ENCODE peak calls at places on chromosomes 11 and 22, in four cellular contexts. Y, S, J and O are unnamed samples. For H3K4me1, the result is how much of the 10 kb centered on the place peaks cover.

GRCh38 chr22:23500508-23501208 is 79.4 kb downstream of the IGLL1 start:
- DNase-seq in J (no peak), S (no peak), Y (no peak), O (no peak)

GRCh38 chr11:43942651-43943356 is 367 bp downstream of the C11orf96 start:
- DNase-seq in J (peak), S (peak), Y (peak), O (no peak)

GRCh38 chr11:121892863-121893262 is 223.2 kb downstream of the BLID start:
- DNase-seq in S (no peak), J (peak), Y (no peak), O (no peak)

GRCh38 chr11:27150098-27150497 is 109.5 kb downstream of the BBOX1 start:
- DNase-seq in J (no peak), Y (no peak), S (no peak), O (no peak)

GRCh38 chr11:125938418-125938817 is 7.4 kb upstream of the VSIG10L2 start:
- DNase-seq in S (no peak), J (no peak), Y (no peak), O (peak)

GRCh38 chr22:19955241-19956128 is 13.9 kb upstream of the TXNRD2 start:
- DNase-seq in J (no peak), S (peak), Y (no peak), O (no peak)

GRCh38 chr22:40265783-40266182 is 80.5 kb upstream of the ADSL start:
- DNase-seq in S (no peak), J (no peak), Y (no peak), O (no peak)

GRCh38 chr22:23093090-23093788 is 22.9 kb downstream of the GNAZ start:
- DNase-seq in Y (no peak), J (no peak), S (no peak), O (no peak)

GRCh38 chr22:28801845-28802594 is 1.7 kb upstream of the XBP1 start:
- DNase-seq in J (no peak), S (no peak), Y (no peak), O (peak)

GRCh38 chr11:123195182-123196059 is at the start of gene CLMP:
- DNase-seq in S (peak), J (peak), Y (no peak), O (no peak)

GRCh38 chr22:17198188-17199130 is 20.8 kb downstream of the ADA2 start:
- DNase-seq in J (no peak), S (peak), Y (no peak), O (no peak)

GRCh38 chr11:32365192-32365591 is 70.1 kb downstream of the WT1 start:
- DNase-seq in J (no peak), S (no peak), Y (no peak), O (no peak)

GRCh38 chr22:50530280-50530856 is 556 bp upstream of the TYMP start:
- DNase-seq in S (peak), J (peak), Y (peak), O (peak)

GRCh38 chr11:7246179-7246578 is 5.5 kb upstream of the SYT9 start:
- DNase-seq in S (no peak), Y (peak), J (no peak), O (no peak)

GRCh38 chr11:64290894-64291745 is at the start of gene KCNK4:
- DNase-seq in S (no peak), Y (no peak), J (no peak), O (no peak)

GRCh38 chr11:86099727-86100320 is 30.9 kb upstream of the PICALM start:
- DNase-seq in J (peak), Y (peak), S (no peak), O (no peak)

GRCh38 chr22:37276771-37277170 is 5.5 kb upstream of the CYTH4 start:
- DNase-seq in J (peak), Y (no peak), S (no peak), O (no peak)

GRCh38 chr11:34149786-34150185 is 44.4 kb downstream of the NAT10 start:
- DNase-seq in J (no peak), Y (peak), S (no peak), O (no peak)

GRCh38 chr11:48078661-48079060 is 98.3 kb downstream of the PTPRJ start:
- DNase-seq in J (peak), S (no peak), Y (no peak), O (no peak)

GRCh38 chr11:26649884-26650283 is 72.0 kb downstream of the SLC5A12 start:
- DNase-seq in J (peak), S (no peak), Y (peak), O (peak)

GRCh38 chr11:128956401-128957203 is 13.9 kb upstream of the TP53AIP1 start:
- DNase-seq in J (peak), S (no peak), Y (peak), O (no peak)
- H3K4me1 ChIP-seq in J (under half), S (under half), Y (under half), O (under half)

DNA sequence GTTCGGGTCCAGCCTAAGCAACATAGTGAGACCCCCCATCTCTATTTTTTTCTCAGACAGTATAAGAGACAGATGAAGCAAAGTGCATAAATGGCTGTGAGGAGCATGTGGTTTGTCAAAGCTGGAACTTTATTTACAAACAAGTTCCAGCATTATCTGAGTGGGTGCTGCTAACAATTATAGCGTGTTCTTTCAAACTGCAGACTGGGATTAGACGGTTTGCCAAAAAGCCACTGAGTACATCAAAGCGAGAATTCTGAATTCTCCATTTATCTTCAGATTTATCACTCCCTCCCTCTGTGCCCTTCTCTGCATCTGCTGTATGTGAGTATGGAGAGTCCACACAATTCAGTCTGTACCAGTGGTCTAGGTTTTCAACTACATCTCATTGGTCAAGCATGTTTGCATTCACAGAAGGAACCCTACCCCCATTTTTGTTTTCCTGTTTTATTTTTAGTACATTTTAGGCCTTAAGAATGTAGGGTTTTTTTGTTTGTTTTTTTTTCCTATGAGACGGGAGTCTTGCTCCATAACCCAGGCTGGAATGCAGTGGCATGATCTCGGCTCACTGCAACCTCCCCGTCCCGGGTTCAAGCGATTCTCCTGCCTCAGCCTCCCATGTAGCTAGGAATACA is 18.1 kb upstream of the INCENP start:
- DNase-seq in J (peak), S (no peak), Y (no peak), O (no peak)
- H3K4me3 ChIP-seq in J (peak), S (no peak), Y (no peak), O (peak)

GRCh38 chr11:518463-519202 is 11.6 kb upstream of the RNH1 start:
- DNase-seq in Y (peak), S (peak), J (peak), O (peak)
- TF ChIP-seq POLR2A in Y (peak), S (peak), J (no peak), O (no peak)

GRCh38 chr11:65903715-65904114 is 3.5 kb upstream of the FOSL1 start:
- DNase-seq in Y (no peak), J (no peak), S (no peak), O (no peak)

GRCh38 chr11:65911682-65912568 is 6.9 kb downstream of the C11orf68 start:
- DNase-seq in S (peak), J (peak), Y (peak), O (no peak)

GRCh38 chr11:65903068-65903481 is 2.9 kb upstream of the FOSL1 start:
- DNase-seq in Y (peak), J (peak), S (no peak), O (no peak)

GRCh38 chr11:65906602-65907001 is 6.4 kb upstream of the FOSL1 start:
- DNase-seq in S (no peak), J (no peak), Y (no peak), O (no peak)

GRCh38 chr11:65907878-65908277 is 7.7 kb upstream of the FOSL1 start:
- DNase-seq in S (no peak), J (no peak), Y (no peak), O (no peak)
- H3K4me1 ChIP-seq in S (under half), J (under half), Y (under half), O (under half)

GRCh38 chr11:124760806-124761205 is 1.3 kb downstream of the ESAM start:
- DNase-seq in J (no peak), S (no peak), Y (no peak), O (no peak)
- H3K4me3 ChIP-seq in J (no peak), S (peak), Y (no peak), O (peak)